ENCODE peak calls at places on chromosomes 6 and 20, in nine cellular contexts. A, Z, D, I, P, N, F, J and K are unnamed samples. For H3K36me3, the result is how much of the 10 kb centered on the place peaks cover.

GRCh38 chr20:38863024-38863851 is 57.7 kb downstream of the PPP1R16B start:
- DNase-seq in F (no peak), I (no peak), N (no peak), A (no peak), J (no peak), P (no peak), Z (no peak), D (no peak), K (no peak)

GRCh38 chr6:140012146-140012545 is 637.7 kb upstream of the CITED2 start:
- DNase-seq in P (no peak), F (no peak), N (no peak), A (no peak), I (no peak), D (no peak), J (no peak), Z (no peak), K (no peak)

GRCh38 chr6:44053760-44054556 is 73.3 kb downstream of the MRPL14 start:
- DNase-seq in D (no peak), P (no peak), J (no peak), A (no peak), F (peak), Z (peak), N (peak), I (peak), K (peak)

GRCh38 chr6:144214622-144215401 is 64.5 kb downstream of the STX11 start:
- DNase-seq in Z (no peak), N (no peak), F (no peak), I (no peak), J (no peak), A (peak), P (peak), D (no peak), K (no peak)

GRCh38 chr6:686528-686927 is 6.4 kb downstream of the EXOC2 start:
- DNase-seq in I (peak), J (no peak), P (no peak), D (no peak), F (no peak), N (no peak), Z (no peak), A (no peak), K (no peak)

GRCh38 chr6:21992178-21992967 is 304.5 kb downstream of the PRL start:
- DNase-seq in D (no peak), I (peak), A (no peak), J (no peak), F (peak), P (no peak), N (peak), Z (no peak), K (peak)

GRCh38 chr6:170529839-170530520 is 23.1 kb downstream of the PSMB1 start:
- DNase-seq in D (peak), A (peak), F (peak), N (peak), P (peak), I (peak), J (peak), Z (peak), K (peak)

GRCh38 chr6:99614430-99615161 is 8.0 kb downstream of the PRDM13 start:
- DNase-seq in I (no peak), P (peak), F (no peak), Z (no peak), J (no peak), D (no peak), N (no peak), A (no peak), K (no peak)

GRCh38 chr20:23370873-23371272 is 8.9 kb downstream of the GZF1 start:
- DNase-seq in J (no peak), D (no peak), N (no peak), F (no peak), A (no peak), P (no peak), Z (no peak), I (no peak), K (no peak)

GRCh38 chr6:50821431-50822077 is 2.9 kb downstream of the TFAP2B start:
- DNase-seq in N (no peak), P (no peak), J (no peak), F (no peak), Z (no peak), D (no peak), I (no peak), A (no peak), K (no peak)

GRCh38 chr20:36836591-36837329 is 39.2 kb upstream of the TLDC2 start:
- DNase-seq in P (peak), A (peak), Z (peak), F (peak), J (no peak), D (peak), I (peak), N (no peak), K (peak)

GRCh38 chr6:159012201-159012600 is 12.2 kb upstream of the RSPH3 start:
- DNase-seq in D (no peak), I (peak), J (no peak), A (no peak), P (no peak), F (peak), Z (no peak), N (no peak), K (no peak)

GRCh38 chr6:105593805-105594231 is 190.9 kb upstream of the PREP start:
- DNase-seq in P (no peak), J (no peak), D (no peak), Z (no peak), I (no peak), A (no peak), F (no peak), N (no peak), K (no peak)

GRCh38 chr20:13211956-13212618 is 9.0 kb upstream of the ISM1 start:
- DNase-seq in I (no peak), A (no peak), Z (no peak), J (no peak), D (no peak), N (no peak), P (no peak), F (no peak), K (no peak)

GRCh38 chr20:61613885-61614284 is 361.8 kb downstream of the CDH4 start:
- DNase-seq in D (no peak), A (no peak), P (no peak), N (no peak), I (no peak), F (no peak), J (no peak), Z (no peak), K (no peak)

GRCh38 chr20:10427060-10427692 is 6.8 kb downstream of the MKKS start:
- DNase-seq in P (peak), F (peak), A (peak), D (no peak), Z (peak), N (no peak), J (no peak), I (peak), K (peak)

GRCh38 chr6:16635810-16636602 is 125.3 kb downstream of the ATXN1 start:
- DNase-seq in F (peak), Z (no peak), D (no peak), N (no peak), J (no peak), I (peak), A (no peak), P (no peak), K (peak)

GRCh38 chr6:106085687-106085983 is 501 bp upstream of the PRDM1 start:
- DNase-seq in P (no peak), J (no peak), A (no peak), D (no peak), N (no peak), I (no peak), F (no peak), Z (peak), K (no peak)

GRCh38 chr6:157867155-157867559 is 44.1 kb downstream of the SNX9 start:
- DNase-seq in D (no peak), A (no peak), P (no peak), J (no peak), Z (peak), I (peak), F (peak), N (no peak), K (peak)

GRCh38 chr6:3697609-3698008 is 53.9 kb downstream of the PXDC1 start:
- DNase-seq in P (no peak), J (no peak), N (peak), F (peak), D (no peak), A (no peak), I (peak), Z (no peak), K (peak)

GRCh38 chr6:41602864-41603608 is 35.2 kb upstream of the MDFI start:
- DNase-seq in I (peak), A (peak), Z (peak), N (no peak), F (peak), J (peak), D (peak), P (peak), K (peak)

GRCh38 chr6:54988576-54988975 is 142.0 kb downstream of the FAM83B start:
- DNase-seq in D (no peak), F (no peak), N (no peak), Z (no peak), I (peak), J (no peak), A (no peak), P (no peak), K (peak)

GRCh38 chr6:166853371-166854325 is 102.7 kb downstream of the RNASET2 start:
- DNase-seq in J (no peak), N (no peak), P (no peak), A (no peak), F (no peak), Z (no peak), D (no peak), I (no peak), K (no peak)

GRCh38 chr20:62511915-62512610 is 36.3 kb upstream of the GATA5 start:
- DNase-seq in A (peak), I (no peak), N (no peak), Z (no peak), F (no peak), D (no peak), P (no peak), J (no peak), K (no peak)

GRCh38 chr20:48793776-48794175 is 34.0 kb downstream of the PREX1 start:
- DNase-seq in D (no peak), F (no peak), J (no peak), I (no peak), Z (no peak), A (no peak), N (no peak), P (no peak), K (no peak)

GRCh38 chr20:32034581-32035397 is 17.3 kb upstream of the HCK start:
- DNase-seq in Z (no peak), F (no peak), I (peak), J (peak), D (no peak), P (peak), N (no peak), A (no peak), K (no peak)

GRCh38 chr20:51445591-51445990 is 96.9 kb downstream of the NFATC2 start:
- DNase-seq in P (no peak), Z (no peak), F (no peak), J (no peak), N (no peak), D (no peak), I (peak), A (no peak), K (no peak)

GRCh38 chr6:124962617-124963415 is 579 bp downstream of the RNF217 start:
- DNase-seq in I (peak), F (no peak), P (peak), Z (peak), D (no peak), N (no peak), A (peak), J (no peak), K (no peak)

GRCh38 chr6:55636406-55637102 is 57.6 kb upstream of the HMGCLL1 start:
- DNase-seq in P (no peak), F (peak), N (no peak), J (no peak), A (no peak), I (peak), D (peak), Z (no peak), K (peak)

GRCh38 chr6:34556031-34556471 is at the start of gene SPDEF:
- DNase-seq in F (no peak), P (no peak), I (no peak), N (no peak), A (no peak), D (no peak), J (no peak), Z (no peak), K (peak)

GRCh38 chr6:107536183-107536582 is 46.3 kb downstream of the SOBP start:
- DNase-seq in N (no peak), P (no peak), Z (no peak), F (no peak), I (no peak), A (no peak), D (no peak), J (no peak), K (no peak)

GRCh38 chr6:130105996-130106704 is 87.8 kb downstream of the L3MBTL3 start:
- DNase-seq in Z (no peak), J (no peak), P (no peak), N (no peak), F (no peak), I (no peak), A (no peak), D (no peak), K (no peak)

GRCh38 chr6:33588894-33589293 is 8.8 kb upstream of the BAK1 start:
- DNase-seq in D (no peak), I (no peak), J (no peak), Z (no peak), N (no peak), A (no peak), F (no peak), P (no peak), K (no peak)

GRCh38 chr20:44083220-44083933 is 103.6 kb downstream of the JPH2 start:
- DNase-seq in I (no peak), A (peak), Z (no peak), D (no peak), P (no peak), J (peak), N (peak), F (no peak), K (peak)

GRCh38 chr6:167764215-167764614 is 62.5 kb upstream of the AFDN start:
- DNase-seq in I (no peak), F (no peak), Z (no peak), P (no peak), D (no peak), N (no peak), A (no peak), J (no peak), K (no peak)

GRCh38 chr6:24910331-24910849 is 25.4 kb downstream of the RIPOR2 start:
- DNase-seq in I (no peak), P (peak), D (no peak), Z (no peak), A (peak), J (no peak), F (no peak), N (no peak), K (peak)

GRCh38 chr6:54377776-54378175 is 69.5 kb downstream of the TINAG start:
- DNase-seq in N (no peak), J (no peak), I (no peak), P (no peak), F (no peak), Z (no peak), A (no peak), D (no peak), K (no peak)

GRCh38 chr6:63757826-63758225 is 122.2 kb downstream of the PHF3 start:
- DNase-seq in A (no peak), P (no peak), I (no peak), F (no peak), D (no peak), N (no peak), Z (no peak), J (no peak), K (no peak)

GRCh38 chr6:30444451-30444742 is 44.9 kb upstream of the HLA-E start:
- DNase-seq in A (no peak), Z (no peak), I (no peak), N (no peak), D (no peak), P (no peak), J (no peak), F (no peak), K (no peak)
- H3K4me3 ChIP-seq in A (no peak), Z (no peak), I (no peak), N (no peak), D (no peak), P (no peak), J (no peak), F (no peak), K (no peak)

GRCh38 chr6:152136449-152136825 is 329.0 kb downstream of the ESR1 start:
- DNase-seq in F (no peak), A (no peak), N (no peak), D (no peak), J (no peak), I (no peak), Z (peak), P (no peak), K (peak)
- H3K36me3 ChIP-seq in F (half or more), A (half or more), N (under half), D (under half), J (half or more), I (half or more), Z (under half), P (half or more), K (under half)

GRCh38 chr20:2692886-2693285 is 306 bp downstream of the EBF4 start:
- DNase-seq in D (no peak), P (no peak), I (no peak), Z (no peak), N (no peak), F (no peak), A (no peak), J (no peak), K (no peak)
- H3K4me3 ChIP-seq in D (no peak), P (peak), I (peak), Z (peak), N (peak), F (no peak), A (peak), J (peak), K (no peak)

DNA sequence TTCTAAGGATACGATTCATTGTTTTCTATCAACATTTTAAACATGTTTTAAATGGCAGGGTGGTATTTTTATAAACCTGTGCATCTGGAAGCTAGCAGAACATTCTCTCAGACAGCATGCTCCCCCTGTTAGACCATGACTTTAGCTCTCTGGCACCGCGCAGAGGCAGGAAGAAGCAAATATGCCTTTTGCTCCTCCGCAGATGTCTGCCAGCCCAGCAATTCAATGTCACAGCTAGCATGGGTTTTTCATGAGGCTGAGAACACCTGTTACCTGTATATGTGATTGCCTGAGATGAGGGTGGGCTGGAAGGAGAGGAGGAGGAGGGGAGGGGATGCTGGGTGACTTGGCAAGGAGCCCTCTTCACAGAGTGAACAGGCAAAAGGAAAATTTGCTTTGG is 6.7 kb downstream of the MTCH1 start:
- DNase-seq in F (peak), I (no peak), J (no peak), A (no peak), P (no peak), N (no peak), D (no peak), Z (peak), K (peak)
- H3K36me3 ChIP-seq in F (half or more), I (half or more), J (under half), A (under half), P (half or more), N (under half), D (under half), Z (half or more), K (under half)

GRCh38 chr6:75204222-75204958 is 1.5 kb downstream of the COL12A1 start:
- DNase-seq in D (no peak), I (peak), N (peak), F (peak), P (peak), J (peak), A (peak), Z (peak), K (peak)

GRCh38 chr6:75201901-75202672 is 3.8 kb downstream of the COL12A1 start:
- DNase-seq in F (peak), A (peak), N (no peak), I (peak), D (no peak), P (peak), J (no peak), Z (peak), K (no peak)

GRCh38 chr6:75201076-75201475 is 4.8 kb downstream of the COL12A1 start:
- DNase-seq in P (no peak), J (no peak), F (no peak), I (no peak), Z (no peak), N (no peak), A (no peak), D (no peak), K (no peak)

GRCh38 chr6:75203721-75204120 is 2.1 kb downstream of the COL12A1 start:
- DNase-seq in F (no peak), A (no peak), D (no peak), Z (no peak), P (no peak), I (no peak), N (no peak), J (no peak), K (no peak)

GRCh38 chr6:75202676-75203131 is 3.1 kb downstream of the COL12A1 start:
- DNase-seq in N (no peak), Z (no peak), P (no peak), J (no peak), D (no peak), I (peak), A (no peak), F (no peak), K (no peak)
- H3K4me3 ChIP-seq in N (peak), Z (no peak), P (no peak), J (no peak), D (no peak), I (peak), A (peak), F (peak), K (no peak)

DNA sequence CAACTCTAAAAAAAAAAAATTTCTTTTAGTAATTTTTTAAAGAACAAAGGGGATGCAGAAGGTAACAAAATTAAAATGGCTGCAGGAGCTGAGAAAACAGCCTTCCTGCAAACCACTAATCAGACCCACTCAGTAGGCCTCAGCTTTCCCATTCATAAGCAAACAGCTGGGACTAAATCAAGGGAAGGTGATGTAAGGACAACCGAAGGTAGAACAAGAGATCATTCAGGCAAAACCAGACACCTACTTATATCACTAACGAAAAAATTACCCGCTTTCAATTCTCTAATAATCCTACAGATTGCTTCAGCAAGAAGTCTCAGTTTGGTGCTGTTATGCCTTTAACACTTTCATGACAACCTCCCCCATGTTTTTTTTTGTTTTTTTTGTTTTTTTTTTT is 124.0 kb downstream of the ZMYND8 start:
- DNase-seq in P (no peak), I (no peak), J (no peak), A (no peak), Z (no peak), D (no peak), N (no peak), F (no peak), K (no peak)
- H3K36me3 ChIP-seq in P (half or more), I (half or more), J (half or more), A (under half), Z (under half), D (under half), N (under half), F (under half), K (under half)

GRCh38 chr6:27419363-27419762 is 30.8 kb downstream of the ZNF391 start:
- DNase-seq in F (no peak), Z (no peak), I (no peak), P (no peak), A (no peak), J (no peak), D (no peak), N (no peak), K (no peak)

GRCh38 chr6:27426045-27426620 is 37.6 kb downstream of the ZNF391 start:
- DNase-seq in D (no peak), A (no peak), F (no peak), I (no peak), J (no peak), P (no peak), N (no peak), Z (no peak), K (peak)

GRCh38 chr6:27428502-27428901 is 39.9 kb downstream of the ZNF391 start:
- DNase-seq in I (no peak), A (no peak), Z (no peak), J (no peak), N (no peak), P (no peak), F (no peak), D (no peak), K (no peak)

GRCh38 chr6:27422651-27423332 is 34.2 kb downstream of the ZNF391 start:
- DNase-seq in I (no peak), N (no peak), Z (no peak), P (no peak), A (no peak), J (no peak), F (no peak), D (no peak), K (no peak)
- H3K4me3 ChIP-seq in I (no peak), N (no peak), Z (no peak), P (no peak), A (no peak), J (no peak), F (no peak), D (peak), K (no peak)

DNA sequence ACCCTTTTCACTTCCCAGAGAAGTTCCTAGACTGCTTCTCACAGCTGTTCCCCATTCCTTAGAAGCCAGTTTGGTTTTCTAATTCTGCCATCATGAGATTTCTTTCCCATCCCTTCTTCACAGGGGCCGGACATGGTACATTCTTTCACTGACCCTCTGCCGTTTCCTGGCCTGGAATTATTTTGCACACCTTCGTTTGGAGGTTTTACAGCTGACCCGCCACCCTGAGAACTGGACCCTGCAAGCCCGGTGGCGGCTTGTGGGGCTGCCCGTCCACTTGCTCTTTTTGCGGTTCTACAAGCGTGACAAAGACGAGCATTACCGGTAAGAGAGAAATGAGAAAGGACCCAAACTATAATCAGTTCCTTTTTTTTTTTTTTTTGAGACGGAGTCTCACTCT is 4.2 kb downstream of the C6orf136 start:
- DNase-seq in J (no peak), I (no peak), F (no peak), P (no peak), Z (no peak), A (no peak), D (no peak), N (no peak), K (no peak)
- H3K36me3 ChIP-seq in J (half or more), I (half or more), F (under half), P (half or more), Z (under half), A (half or more), D (under half), N (under half), K (under half)

GRCh38 chr6:103995571-103995970 is 864.1 kb downstream of the HACE1 start:
- DNase-seq in N (no peak), P (no peak), J (no peak), D (no peak), A (no peak), F (no peak), Z (no peak), I (no peak), K (no peak)
- H3K4me3 ChIP-seq in N (no peak), P (no peak), J (no peak), D (no peak), A (no peak), F (no peak), Z (no peak), I (no peak), K (no peak)